ENCODE peak calls at places on chromosomes 3 and 15, in nine cellular contexts. W, O, S, L, E, I, Y, F and X are unnamed samples.
A peak's percentile ranks its signal among the peaks of the same experiment; 100 is the strongest.

GRCh38 chr15:59260090-59260489 is 53.4 kb downstream of the LDHAL6B start:
- DNase-seq in Y (no peak), S (no peak), F (no peak), E (no peak), W (no peak), I (no peak), O (no peak), L (no peak), X (no peak)

GRCh38 chr3:57733790-57734189 is 22.3 kb upstream of the SLMAP start:
- DNase-seq in O (peak; percentile 19), W (no peak), E (no peak), L (no peak), Y (no peak), I (no peak), F (no peak), S (no peak), X (no peak)

GRCh38 chr3:45746974-45747622 is 49.2 kb downstream of the SLC6A20 start:
- DNase-seq in I (no peak), F (no peak), O (no peak), L (no peak), E (no peak), Y (no peak), W (no peak), S (no peak), X (no peak)

GRCh38 chr15:62617741-62618140 is 424.8 kb upstream of the TPM1 start:
- DNase-seq in L (no peak), E (no peak), O (no peak), Y (no peak), F (no peak), I (no peak), W (no peak), S (no peak), X (no peak)

GRCh38 chr3:139199421-139200010 is 144.3 kb upstream of the MRPS22 start:
- DNase-seq in I (no peak), S (no peak), F (no peak), W (no peak), Y (no peak), L (no peak), E (no peak), O (no peak), X (no peak)

GRCh38 chr3:72334681-72335457 is 513.4 kb downstream of the SHQ1 start:
- DNase-seq in O (no peak), I (peak; percentile 81), F (no peak), S (no peak), E (no peak), W (no peak), Y (no peak), L (no peak), X (no peak)

GRCh38 chr15:59473226-59473625 is 35.2 kb downstream of the FAM81A start:
- DNase-seq in E (no peak), F (no peak), L (no peak), I (no peak), S (no peak), W (no peak), Y (no peak), O (no peak), X (no peak)

GRCh38 chr15:53982281-53982680 is 4.0 kb downstream of the UNC13C start:
- DNase-seq in S (no peak), E (no peak), L (no peak), Y (no peak), I (no peak), F (no peak), W (no peak), O (no peak), X (no peak)

GRCh38 chr3:123834631-123835030 is 49.5 kb downstream of the MYLK start:
- DNase-seq in E (no peak), F (no peak), S (no peak), Y (peak; percentile 41), L (no peak), W (no peak), I (no peak), O (peak; percentile 38), X (no peak)

GRCh38 chr15:89494941-89495637 is 1.3 kb downstream of the RHCG start:
- DNase-seq in F (peak; percentile 66), I (no peak), E (no peak), L (peak; percentile 57), W (peak; percentile 60), S (no peak), O (no peak), Y (no peak), X (peak; percentile 23)

GRCh38 chr15:94206463-94207167 is 24.7 kb upstream of the MCTP2 start:
- DNase-seq in Y (peak; percentile 24), O (peak; percentile 64), S (no peak), F (no peak), L (no peak), I (no peak), E (no peak), W (no peak), X (no peak)

GRCh38 chr15:82093774-82094211 is 48.0 kb upstream of the MEX3B start:
- DNase-seq in F (no peak), Y (no peak), E (no peak), S (no peak), O (peak; percentile 40), L (no peak), W (no peak), I (no peak), X (no peak)

GRCh38 chr3:24683511-24684384 is 189.1 kb upstream of the THRB start:
- DNase-seq in Y (peak; percentile 59), O (peak; percentile 48), E (no peak), I (peak; percentile 15), W (no peak), F (no peak), S (no peak), L (peak; percentile 12), X (no peak)

GRCh38 chr3:119885746-119886530 is 104.0 kb downstream of the NR1I2 start:
- DNase-seq in E (no peak), I (no peak), F (no peak), Y (no peak), W (no peak), L (no peak), O (no peak), S (no peak), X (no peak)

GRCh38 chr3:129195731-129196256 is 12.1 kb upstream of the CNBP start:
- DNase-seq in L (no peak), O (peak; percentile 84), F (no peak), Y (peak; percentile 72), I (no peak), S (no peak), E (no peak), W (no peak), X (no peak)